ENCODE peak calls at places on chromosomes 13 and 19, in four cellular contexts. One of them, this sample, is unnamed.

GRCh38 chr19:5623397-5624153 is 692 bp downstream of the SAFB start:
- DNase-seq in HepG2: no peak
- DNase-seq in K562: no peak
- DNase-seq in GM12891: no peak
- DNase-seq in this sample: no peak

GRCh38 chr19:8221161-8221560 is 12.0 kb downstream of the CERS4 start:
- DNase-seq in GM12891: no peak
- DNase-seq in K562: no peak
- DNase-seq in HepG2: no peak
- DNase-seq in this sample: no peak

GRCh38 chr13:48000559-48001126 is 430 bp downstream of the SUCLA2 start:
- DNase-seq in HepG2: no peak
- DNase-seq in GM12891: peak
- DNase-seq in K562: peak
- DNase-seq in this sample: no peak

GRCh38 chr19:58346961-58347929 is 6.0 kb downstream of the A1BG start:
- DNase-seq in HepG2: no peak
- DNase-seq in K562: peak
- DNase-seq in GM12891: peak
- DNase-seq in this sample: peak

GRCh38 chr13:93003531-93003930 is 223.1 kb upstream of the GPC6 start:
- DNase-seq in HepG2: no peak
- DNase-seq in GM12891: no peak
- DNase-seq in K562: no peak
- DNase-seq in this sample: no peak

GRCh38 chr13:98959775-98960325 is 18.0 kb downstream of the DOCK9 start:
- DNase-seq in HepG2: no peak
- DNase-seq in GM12891: no peak
- DNase-seq in K562: no peak
- DNase-seq in this sample: no peak

GRCh38 chr13:97855570-97855970 is 97.9 kb upstream of the IPO5 start:
- DNase-seq in GM12891: no peak
- DNase-seq in K562: peak
- DNase-seq in HepG2: peak
- DNase-seq in this sample: no peak

GRCh38 chr19:52102782-52103181 is 7.2 kb upstream of the ZNF841 start:
- DNase-seq in K562: no peak
- DNase-seq in HepG2: no peak
- DNase-seq in GM12891: no peak
- DNase-seq in this sample: no peak

GRCh38 chr19:7224205-7224833 is 69.9 kb downstream of the INSR start:
- DNase-seq in GM12891: no peak
- DNase-seq in K562: no peak
- DNase-seq in HepG2: peak
- DNase-seq in this sample: no peak

GRCh38 chr13:70523622-70524021 is 415.4 kb upstream of the KLHL1 start:
- DNase-seq in K562: no peak
- DNase-seq in HepG2: no peak
- DNase-seq in GM12891: no peak
- DNase-seq in this sample: no peak

GRCh38 chr13:94312511-94313191 is 166.8 kb downstream of the DCT start:
- DNase-seq in GM12891: no peak
- DNase-seq in HepG2: no peak
- DNase-seq in K562: no peak
- DNase-seq in this sample: no peak

GRCh38 chr13:34137200-34137599 is 319.3 kb downstream of the RFC3 start:
- DNase-seq in HepG2: no peak
- DNase-seq in GM12891: no peak
- DNase-seq in K562: no peak
- DNase-seq in this sample: no peak

GRCh38 chr13:26837997-26838396 is 77.4 kb upstream of the GPR12 start:
- DNase-seq in K562: no peak
- DNase-seq in GM12891: no peak
- DNase-seq in HepG2: no peak
- DNase-seq in this sample: no peak

GRCh38 chr19:19155495-19156219 is 14.4 kb downstream of the MEF2B start:
- DNase-seq in GM12891: no peak
- DNase-seq in K562: no peak
- DNase-seq in HepG2: no peak
- DNase-seq in this sample: peak

GRCh38 chr13:74243637-74244526 is 109.7 kb upstream of the KLF12 start:
- DNase-seq in HepG2: no peak
- DNase-seq in K562: no peak
- DNase-seq in GM12891: no peak
- DNase-seq in this sample: no peak

GRCh38 chr13:38394777-38395504 is 45.3 kb downstream of the UFM1 start:
- DNase-seq in GM12891: no peak
- DNase-seq in K562: no peak
- DNase-seq in HepG2: no peak
- DNase-seq in this sample: no peak

GRCh38 chr13:37656247-37656940 is 57.8 kb upstream of the POSTN start:
- DNase-seq in K562: no peak
- DNase-seq in GM12891: no peak
- DNase-seq in HepG2: no peak
- DNase-seq in this sample: no peak

DNA sequence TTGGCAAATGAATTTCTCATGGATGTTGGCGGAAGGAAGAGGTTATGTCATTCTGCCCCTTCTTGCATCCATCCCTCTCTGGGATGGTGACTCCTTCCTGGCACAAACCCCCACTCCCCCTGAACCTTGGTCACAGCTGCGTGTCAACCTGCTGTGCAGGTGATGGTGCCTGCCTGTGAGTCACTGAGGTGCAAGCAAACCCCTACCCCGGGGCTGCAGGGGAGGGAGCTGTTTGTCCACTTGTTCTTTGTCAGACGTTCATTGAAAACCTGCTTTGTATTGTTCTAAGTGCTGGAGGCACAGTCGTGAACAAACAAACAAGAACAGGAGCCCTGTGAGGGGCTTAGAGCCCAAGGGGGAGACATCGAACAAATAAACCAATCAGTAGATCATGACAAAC is 2.0 kb upstream of the GAPDHS start:
- DNase-seq in GM12891: no peak
- DNase-seq in HepG2: no peak
- DNase-seq in K562: no peak
- DNase-seq in this sample: no peak
- TF ChIP-seq POLR2AphosphoS5 in GM12891: no peak
- TF ChIP-seq POLR2AphosphoS5 in HepG2: no peak
- TF ChIP-seq POLR2AphosphoS5 in K562: no peak
- TF ChIP-seq POLR2AphosphoS5 in this sample: no peak

GRCh38 chr19:23999821-24000610 is 85.3 kb downstream of the ZNF726 start:
- DNase-seq in K562: no peak
- DNase-seq in GM12891: no peak
- DNase-seq in HepG2: no peak
- DNase-seq in this sample: no peak

GRCh38 chr19:24002256-24002945 is 84.6 kb upstream of the ZNF254 start:
- DNase-seq in K562: no peak
- DNase-seq in HepG2: no peak
- DNase-seq in GM12891: no peak
- DNase-seq in this sample: no peak

GRCh38 chr19:23996549-23996948 is 81.9 kb downstream of the ZNF726 start:
- DNase-seq in K562: peak
- DNase-seq in GM12891: no peak
- DNase-seq in HepG2: peak
- DNase-seq in this sample: no peak

GRCh38 chr19:24000656-24001055 is 86.0 kb downstream of the ZNF726 start:
- DNase-seq in HepG2: no peak
- DNase-seq in GM12891: no peak
- DNase-seq in K562: no peak
- DNase-seq in this sample: no peak

GRCh38 chr19:23998568-23998967 is 83.9 kb downstream of the ZNF726 start:
- DNase-seq in K562: no peak
- DNase-seq in HepG2: no peak
- DNase-seq in GM12891: no peak
- DNase-seq in this sample: no peak
- TF ChIP-seq POLR2A in K562: no peak
- TF ChIP-seq POLR2A in HepG2: no peak
- TF ChIP-seq POLR2A in GM12891: no peak
- TF ChIP-seq POLR2A in this sample: no peak

GRCh38 chr13:24648983-24649684 is 31.1 kb upstream of the ATP12A start:
- DNase-seq in GM12891: no peak
- DNase-seq in HepG2: no peak
- DNase-seq in K562: no peak
- DNase-seq in this sample: no peak

GRCh38 chr13:24642236-24642635 is 38.0 kb upstream of the ATP12A start:
- DNase-seq in K562: no peak
- DNase-seq in GM12891: no peak
- DNase-seq in HepG2: no peak
- DNase-seq in this sample: no peak

GRCh38 chr13:24640752-24641151 is 39.5 kb upstream of the ATP12A start:
- DNase-seq in K562: no peak
- DNase-seq in GM12891: no peak
- DNase-seq in HepG2: no peak
- DNase-seq in this sample: no peak

GRCh38 chr13:24648271-24648670 is 31.9 kb upstream of the ATP12A start:
- DNase-seq in K562: no peak
- DNase-seq in HepG2: no peak
- DNase-seq in GM12891: no peak
- DNase-seq in this sample: no peak

GRCh38 chr13:24644051-24644450 is 36.2 kb upstream of the ATP12A start:
- DNase-seq in HepG2: no peak
- DNase-seq in K562: no peak
- DNase-seq in GM12891: no peak
- DNase-seq in this sample: no peak
- TF ChIP-seq TAF1 in HepG2: no peak
- TF ChIP-seq TAF1 in K562: no peak
- TF ChIP-seq TAF1 in GM12891: no peak
- TF ChIP-seq TAF1 in this sample: no peak

GRCh38 chr19:10789876-10790275 is 46.1 kb downstream of the TMED1 start:
- DNase-seq in HepG2: no peak
- DNase-seq in GM12891: no peak
- DNase-seq in K562: no peak
- DNase-seq in this sample: no peak
- TF ChIP-seq POLR2AphosphoS5 in HepG2: no peak
- TF ChIP-seq POLR2AphosphoS5 in GM12891: no peak
- TF ChIP-seq POLR2AphosphoS5 in K562: no peak
- TF ChIP-seq POLR2AphosphoS5 in this sample: no peak

DNA sequence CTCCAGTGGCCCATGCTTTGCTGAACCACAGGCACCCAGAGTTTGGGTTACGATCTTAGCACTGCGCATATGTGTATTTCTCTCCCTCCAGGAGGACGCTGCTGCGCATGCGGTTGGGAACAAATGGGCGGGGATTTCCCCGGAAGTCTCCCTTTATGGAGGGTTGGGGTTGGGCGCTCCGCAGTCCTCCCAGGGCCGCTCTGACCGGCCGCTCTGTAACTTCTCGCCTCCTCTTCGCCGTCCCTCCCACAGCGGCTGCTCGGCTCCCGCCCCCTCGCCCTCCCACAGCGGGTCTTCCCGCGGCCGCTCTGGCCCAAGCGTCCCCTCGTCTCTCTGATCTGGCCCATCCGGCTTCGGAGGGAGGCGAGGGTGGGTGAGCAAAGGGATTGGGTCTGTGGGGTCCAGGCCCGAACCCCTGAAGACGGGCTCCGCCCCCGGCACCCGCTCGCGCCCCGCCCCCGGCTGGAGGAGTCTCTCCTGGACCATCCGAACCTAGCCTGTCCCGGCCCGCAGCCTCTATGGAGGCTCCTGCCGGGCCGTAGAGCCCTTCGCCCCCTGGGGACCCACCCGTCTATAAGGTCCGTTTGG is at the start of gene MEGF8:
- DNase-seq in K562: peak
- DNase-seq in HepG2: peak
- DNase-seq in GM12891: peak
- DNase-seq in this sample: peak
- TF ChIP-seq POLR2A in K562: peak
- TF ChIP-seq POLR2A in HepG2: peak
- TF ChIP-seq POLR2A in GM12891: no peak
- TF ChIP-seq POLR2A in this sample: peak

GRCh38 chr13:81610613-81611012 is 1269.7 kb upstream of the SPRY2 start:
- DNase-seq in GM12891: no peak
- DNase-seq in K562: no peak
- DNase-seq in HepG2: no peak
- DNase-seq in this sample: no peak
- TF ChIP-seq TAF1 in GM12891: no peak
- TF ChIP-seq TAF1 in K562: no peak
- TF ChIP-seq TAF1 in HepG2: no peak
- TF ChIP-seq TAF1 in this sample: no peak

GRCh38 chr13:41053384-41053826 is 7.9 kb upstream of the WBP4 start:
- DNase-seq in K562: no peak
- DNase-seq in GM12891: no peak
- DNase-seq in HepG2: no peak
- DNase-seq in this sample: no peak
- TF ChIP-seq POLR2AphosphoS5 in K562: no peak
- TF ChIP-seq POLR2AphosphoS5 in GM12891: no peak
- TF ChIP-seq POLR2AphosphoS5 in HepG2: no peak
- TF ChIP-seq POLR2AphosphoS5 in this sample: no peak

GRCh38 chr19:12331211-12331941 is 2.1 kb downstream of the ZNF563 start:
- DNase-seq in K562: no peak
- DNase-seq in GM12891: peak
- DNase-seq in HepG2: peak
- DNase-seq in this sample: peak
- TF ChIP-seq POLR2A in K562: no peak
- TF ChIP-seq POLR2A in GM12891: no peak
- TF ChIP-seq POLR2A in HepG2: no peak
- TF ChIP-seq POLR2A in this sample: no peak

DNA sequence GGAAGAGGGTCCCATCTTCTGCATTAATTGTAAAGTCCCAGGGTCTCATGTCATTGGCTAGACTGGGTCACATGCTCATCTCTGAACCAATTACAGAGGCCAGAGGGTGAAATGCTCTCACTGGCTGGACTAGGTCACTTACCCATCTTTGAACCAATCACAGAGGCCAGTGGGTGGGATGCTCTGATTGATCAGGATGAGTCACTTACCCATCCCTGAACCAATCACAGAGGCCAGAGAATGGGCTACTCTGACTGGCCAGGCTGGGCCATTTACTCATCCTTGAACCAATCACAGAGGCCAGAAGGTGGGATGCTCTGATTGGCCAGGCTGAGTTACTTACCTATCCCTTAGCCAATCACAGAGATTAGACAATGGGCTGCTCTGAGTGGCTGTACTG is 5.3 kb downstream of the MISP start:
- DNase-seq in HepG2: peak
- DNase-seq in GM12891: no peak
- DNase-seq in K562: peak
- DNase-seq in this sample: no peak
- TF ChIP-seq TAF1 in HepG2: no peak
- TF ChIP-seq TAF1 in GM12891: no peak
- TF ChIP-seq TAF1 in K562: no peak
- TF ChIP-seq TAF1 in this sample: no peak

DNA sequence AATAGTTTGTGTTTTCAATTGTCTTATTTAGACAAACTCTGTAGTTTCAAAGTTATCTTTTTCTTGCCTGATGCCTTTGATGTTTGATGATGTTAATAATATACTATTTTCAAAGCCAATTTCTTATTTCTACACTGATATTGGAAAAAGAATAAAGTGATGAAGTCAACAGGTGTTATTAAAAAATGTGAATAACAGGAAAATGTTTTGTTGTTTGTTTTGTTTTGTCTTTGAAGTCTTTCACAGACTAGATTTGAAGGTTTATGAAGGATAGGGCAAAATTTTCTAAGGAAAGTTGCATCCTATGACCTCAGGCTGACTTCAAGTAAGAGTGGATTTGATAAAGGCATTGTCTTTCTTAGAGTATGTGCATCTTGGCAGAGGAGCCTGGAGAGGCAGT is 31.2 kb downstream of the ZNF790 start:
- DNase-seq in HepG2: no peak
- DNase-seq in GM12891: no peak
- DNase-seq in K562: no peak
- DNase-seq in this sample: no peak
- TF ChIP-seq POLR2AphosphoS5 in HepG2: no peak
- TF ChIP-seq POLR2AphosphoS5 in GM12891: no peak
- TF ChIP-seq POLR2AphosphoS5 in K562: no peak
- TF ChIP-seq POLR2AphosphoS5 in this sample: no peak